ENCODE peak calls at places on chromosomes 4 and X, in five cellular contexts. One of them, this sample, is unnamed.

GRCh38 chr4:8739820-8740665 is 131.6 kb downstream of the HMX1 start:
- DNase-seq in activated T-helper 1 cell treated with Interleukin-2 at 50 U/mL for 16 hours: no peak
- DNase-seq in aorta: no peak
- DNase-seq in HT-29: no peak
- DNase-seq in effector memory CD4-positive, alpha-beta T cell: no peak
- DNase-seq in this sample: no peak

GRCh38 chrX:108590496-108590895 is 145.9 kb downstream of the IRS4 start:
- DNase-seq in activated T-helper 1 cell treated with Interleukin-2 at 50 U/mL for 16 hours: no peak
- DNase-seq in aorta: no peak
- DNase-seq in HT-29: no peak
- DNase-seq in effector memory CD4-positive, alpha-beta T cell: no peak
- DNase-seq in this sample: no peak

GRCh38 chrX:30910124-30910860 is 21.2 kb upstream of the TAB3 start:
- DNase-seq in activated T-helper 1 cell treated with Interleukin-2 at 50 U/mL for 16 hours: no peak
- DNase-seq in aorta: no peak
- DNase-seq in HT-29: no peak
- DNase-seq in effector memory CD4-positive, alpha-beta T cell: no peak
- DNase-seq in this sample: no peak

GRCh38 chr4:148273501-148273986 is 168.7 kb downstream of the NR3C2 start:
- DNase-seq in activated T-helper 1 cell treated with Interleukin-2 at 50 U/mL for 16 hours: no peak
- DNase-seq in aorta: no peak
- DNase-seq in HT-29: no peak
- DNase-seq in effector memory CD4-positive, alpha-beta T cell: no peak
- DNase-seq in this sample: no peak

GRCh38 chr4:94410678-94411206 is 41.0 kb upstream of the PDLIM5 start:
- DNase-seq in activated T-helper 1 cell treated with Interleukin-2 at 50 U/mL for 16 hours: no peak
- DNase-seq in aorta: peak
- DNase-seq in HT-29: no peak
- DNase-seq in effector memory CD4-positive, alpha-beta T cell: no peak
- DNase-seq in this sample: no peak

GRCh38 chr4:176319237-176319703 is 496 bp upstream of the SPCS3 start:
- DNase-seq in activated T-helper 1 cell treated with Interleukin-2 at 50 U/mL for 16 hours: no peak
- DNase-seq in aorta: no peak
- DNase-seq in HT-29: no peak
- DNase-seq in effector memory CD4-positive, alpha-beta T cell: no peak
- DNase-seq in this sample: no peak

GRCh38 chr4:107630185-107630705 is 89.8 kb downstream of the PAPSS1 start:
- DNase-seq in activated T-helper 1 cell treated with Interleukin-2 at 50 U/mL for 16 hours: no peak
- DNase-seq in aorta: no peak
- DNase-seq in HT-29: no peak
- DNase-seq in effector memory CD4-positive, alpha-beta T cell: no peak
- DNase-seq in this sample: no peak

GRCh38 chr4:145098675-145099037 is 545 bp downstream of the ABCE1 start:
- DNase-seq in activated T-helper 1 cell treated with Interleukin-2 at 50 U/mL for 16 hours: no peak
- DNase-seq in aorta: no peak
- DNase-seq in HT-29: peak
- DNase-seq in effector memory CD4-positive, alpha-beta T cell: peak
- DNase-seq in this sample: no peak

GRCh38 chr4:56241500-56241899 is 145.8 kb downstream of the AASDH start:
- DNase-seq in activated T-helper 1 cell treated with Interleukin-2 at 50 U/mL for 16 hours: no peak
- DNase-seq in aorta: no peak
- DNase-seq in HT-29: peak
- DNase-seq in effector memory CD4-positive, alpha-beta T cell: no peak
- DNase-seq in this sample: no peak

GRCh38 chrX:51496501-51497291 is at the start of gene NUDT11:
- DNase-seq in activated T-helper 1 cell treated with Interleukin-2 at 50 U/mL for 16 hours: no peak
- DNase-seq in aorta: peak
- DNase-seq in HT-29: no peak
- DNase-seq in effector memory CD4-positive, alpha-beta T cell: no peak
- DNase-seq in this sample: no peak

GRCh38 chr4:70471897-70472296 is at the start of gene MUC7:
- DNase-seq in activated T-helper 1 cell treated with Interleukin-2 at 50 U/mL for 16 hours: no peak
- DNase-seq in aorta: no peak
- DNase-seq in HT-29: no peak
- DNase-seq in effector memory CD4-positive, alpha-beta T cell: no peak
- DNase-seq in this sample: no peak

GRCh38 chr4:108118505-108118904 is 50.2 kb downstream of the LEF1 start:
- DNase-seq in activated T-helper 1 cell treated with Interleukin-2 at 50 U/mL for 16 hours: no peak
- DNase-seq in aorta: no peak
- DNase-seq in HT-29: peak
- DNase-seq in effector memory CD4-positive, alpha-beta T cell: peak
- DNase-seq in this sample: no peak

GRCh38 chr4:175530655-175531054 is 281.4 kb downstream of the GPM6A start:
- DNase-seq in activated T-helper 1 cell treated with Interleukin-2 at 50 U/mL for 16 hours: no peak
- DNase-seq in aorta: no peak
- DNase-seq in HT-29: no peak
- DNase-seq in effector memory CD4-positive, alpha-beta T cell: no peak
- DNase-seq in this sample: no peak

GRCh38 chrX:28582494-28582893 is 4.8 kb upstream of the IL1RAPL1 start:
- DNase-seq in activated T-helper 1 cell treated with Interleukin-2 at 50 U/mL for 16 hours: no peak
- DNase-seq in aorta: no peak
- DNase-seq in HT-29: no peak
- DNase-seq in effector memory CD4-positive, alpha-beta T cell: no peak
- DNase-seq in this sample: no peak

GRCh38 chrX:66914082-66914481 is 275.2 kb upstream of the EDA2R start:
- DNase-seq in activated T-helper 1 cell treated with Interleukin-2 at 50 U/mL for 16 hours: no peak
- DNase-seq in aorta: no peak
- DNase-seq in HT-29: peak
- DNase-seq in effector memory CD4-positive, alpha-beta T cell: no peak
- DNase-seq in this sample: no peak

GRCh38 chr4:123954220-123954619 is 557.6 kb downstream of the SPRY1 start:
- DNase-seq in activated T-helper 1 cell treated with Interleukin-2 at 50 U/mL for 16 hours: no peak
- DNase-seq in aorta: no peak
- DNase-seq in HT-29: no peak
- DNase-seq in effector memory CD4-positive, alpha-beta T cell: no peak
- DNase-seq in this sample: no peak

GRCh38 chr4:70838972-70839536 is 636 bp downstream of the GRSF1 start:
- DNase-seq in activated T-helper 1 cell treated with Interleukin-2 at 50 U/mL for 16 hours: peak
- DNase-seq in aorta: peak
- DNase-seq in HT-29: peak
- DNase-seq in effector memory CD4-positive, alpha-beta T cell: peak
- DNase-seq in this sample: peak

GRCh38 chr4:188434686-188435085 is 295.4 kb downstream of the TRIML1 start:
- DNase-seq in activated T-helper 1 cell treated with Interleukin-2 at 50 U/mL for 16 hours: no peak
- DNase-seq in aorta: no peak
- DNase-seq in HT-29: no peak
- DNase-seq in effector memory CD4-positive, alpha-beta T cell: no peak
- DNase-seq in this sample: no peak

GRCh38 chrX:108018659-108019381 is 26.0 kb upstream of the VSIG1 start:
- DNase-seq in activated T-helper 1 cell treated with Interleukin-2 at 50 U/mL for 16 hours: no peak
- DNase-seq in aorta: no peak
- DNase-seq in HT-29: no peak
- DNase-seq in effector memory CD4-positive, alpha-beta T cell: peak
- DNase-seq in this sample: no peak

GRCh38 chr4:189117426-189117825 is 823.2 kb upstream of the FRG1 start:
- DNase-seq in activated T-helper 1 cell treated with Interleukin-2 at 50 U/mL for 16 hours: no peak
- DNase-seq in aorta: no peak
- DNase-seq in HT-29: no peak
- DNase-seq in effector memory CD4-positive, alpha-beta T cell: no peak
- DNase-seq in this sample: no peak

GRCh38 chr4:152103181-152103901 is 342.5 kb upstream of the GATB start:
- DNase-seq in activated T-helper 1 cell treated with Interleukin-2 at 50 U/mL for 16 hours: no peak
- DNase-seq in aorta: no peak
- DNase-seq in HT-29: peak
- DNase-seq in effector memory CD4-positive, alpha-beta T cell: no peak
- DNase-seq in this sample: no peak

GRCh38 chr4:184814686-184815045 is 11.1 kb downstream of the ACSL1 start:
- DNase-seq in activated T-helper 1 cell treated with Interleukin-2 at 50 U/mL for 16 hours: no peak
- DNase-seq in aorta: no peak
- DNase-seq in HT-29: no peak
- DNase-seq in effector memory CD4-positive, alpha-beta T cell: no peak
- DNase-seq in this sample: no peak

GRCh38 chr4:78747328-78747946 is 28.7 kb upstream of the BMP2K start:
- DNase-seq in activated T-helper 1 cell treated with Interleukin-2 at 50 U/mL for 16 hours: no peak
- DNase-seq in aorta: no peak
- DNase-seq in HT-29: no peak
- DNase-seq in effector memory CD4-positive, alpha-beta T cell: no peak
- DNase-seq in this sample: no peak

GRCh38 chr4:80201326-80202151 is 4.2 kb downstream of the PRDM8 start:
- DNase-seq in activated T-helper 1 cell treated with Interleukin-2 at 50 U/mL for 16 hours: peak
- DNase-seq in aorta: peak
- DNase-seq in HT-29: peak
- DNase-seq in effector memory CD4-positive, alpha-beta T cell: peak
- DNase-seq in this sample: peak

GRCh38 chrX:66142351-66142750 is 21.7 kb upstream of the HEPH start:
- DNase-seq in activated T-helper 1 cell treated with Interleukin-2 at 50 U/mL for 16 hours: no peak
- DNase-seq in aorta: no peak
- DNase-seq in HT-29: no peak
- DNase-seq in effector memory CD4-positive, alpha-beta T cell: no peak
- DNase-seq in this sample: peak

GRCh38 chr4:168584321-168584771 is 87.5 kb downstream of the PALLD start:
- DNase-seq in activated T-helper 1 cell treated with Interleukin-2 at 50 U/mL for 16 hours: no peak
- DNase-seq in aorta: no peak
- DNase-seq in HT-29: no peak
- DNase-seq in effector memory CD4-positive, alpha-beta T cell: no peak
- DNase-seq in this sample: no peak

GRCh38 chrX:112714357-112714918 is 34.7 kb upstream of the LHFPL1 start:
- DNase-seq in activated T-helper 1 cell treated with Interleukin-2 at 50 U/mL for 16 hours: no peak
- DNase-seq in aorta: no peak
- DNase-seq in HT-29: no peak
- DNase-seq in effector memory CD4-positive, alpha-beta T cell: no peak
- DNase-seq in this sample: no peak